ENCODE peak calls at places on chromosomes 6 and 20, in seven cellular contexts. O is kidney; T is PC-9; W is ascending aorta; B is esophagus squamous epithelium; A is ovary; J is naive thymus-derived CD4-positive, alpha-beta T cell. M is an unnamed sample.

GRCh38 chr6:14025160-14025559 is 92.4 kb upstream of the CD83 start:
- DNase-seq in O (no peak), T (no peak), W (no peak), B (no peak), A (no peak), J (no peak), M (no peak)

GRCh38 chr6:99613705-99614429 is 7.2 kb downstream of the PRDM13 start:
- DNase-seq in O (peak; percentile 68), T (no peak), W (no peak), B (no peak), A (no peak), J (no peak), M (peak; percentile 48)

GRCh38 chr6:12149944-12150510 is 137.9 kb downstream of the HIVEP1 start:
- DNase-seq in O (no peak), T (no peak), W (no peak), B (no peak), A (no peak), J (no peak), M (no peak)

GRCh38 chr20:24046905-24047304 is 58.3 kb upstream of the GGTLC1 start:
- DNase-seq in O (no peak), T (no peak), W (no peak), B (no peak), A (no peak), J (no peak), M (no peak)

GRCh38 chr6:153208706-153209105 is 77.6 kb upstream of the RGS17 start:
- DNase-seq in O (no peak), T (no peak), W (no peak), B (no peak), A (no peak), J (no peak), M (no peak)

GRCh38 chr20:49394264-49394663 is 88.2 kb downstream of the KCNB1 start:
- DNase-seq in O (no peak), T (no peak), W (no peak), B (no peak), A (no peak), J (no peak), M (no peak)

GRCh38 chr20:19688031-19688806 is 69.8 kb upstream of the RIN2 start:
- DNase-seq in O (peak; percentile 93), T (peak; percentile 74), W (peak; percentile 89), B (no peak), A (peak; percentile 58), J (no peak), M (peak; percentile 37)

GRCh38 chr6:33251390-33252012 is 20.2 kb downstream of the VPS52 start:
- DNase-seq in O (no peak), T (no peak), W (peak; percentile 4), B (no peak), A (no peak), J (no peak), M (no peak)

GRCh38 chr6:35377002-35377401 is 34.6 kb downstream of the PPARD start:
- DNase-seq in O (no peak), T (no peak), W (no peak), B (no peak), A (no peak), J (no peak), M (no peak)

GRCh38 chr6:160054913-160055312 is 66.7 kb upstream of the SLC22A1 start:
- DNase-seq in O (no peak), T (no peak), W (no peak), B (no peak), A (no peak), J (no peak), M (no peak)

GRCh38 chr6:160054271-160054670 is 67.3 kb upstream of the SLC22A1 start:
- DNase-seq in O (no peak), T (no peak), W (no peak), B (no peak), A (no peak), J (no peak), M (no peak)

GRCh38 chr6:160057080-160057479 is 64.5 kb upstream of the SLC22A1 start:
- DNase-seq in O (no peak), T (no peak), W (no peak), B (no peak), A (no peak), J (no peak), M (no peak)

GRCh38 chr6:160055813-160056212 is 65.8 kb upstream of the SLC22A1 start:
- DNase-seq in O (no peak), T (no peak), W (no peak), B (no peak), A (peak; percentile 60), J (no peak), M (no peak)

GRCh38 chr6:160055378-160055777 is 66.2 kb upstream of the SLC22A1 start:
- DNase-seq in O (no peak), T (no peak), W (no peak), B (no peak), A (no peak), J (no peak), M (no peak)
- H3K36me3 ChIP-seq in O (peaks cover 76% of the 10 kb centered on the region), T (no peaks in the 10 kb centered on the region), W (peaks cover 78% of the 10 kb centered on the region), B (peaks cover 42% of the 10 kb centered on the region), A (no peaks in the 10 kb centered on the region), J (peaks cover 79% of the 10 kb centered on the region), M (no peaks in the 10 kb centered on the region)

GRCh38 chr6:112252571-112253504 is 1.5 kb downstream of the LAMA4 start:
- DNase-seq in O (no peak), T (peak; percentile 65), W (no peak), B (no peak), A (no peak), J (no peak), M (no peak)
- H3K36me3 ChIP-seq in O (no peaks in the 10 kb centered on the region), T (peaks cover 46% of the 10 kb centered on the region), W (no peaks in the 10 kb centered on the region), B (no peaks in the 10 kb centered on the region), A (no peaks in the 10 kb centered on the region), J (no peaks in the 10 kb centered on the region), M (no peaks in the 10 kb centered on the region)

GRCh38 chr20:35251613-35251940 is 25.1 kb downstream of the MMP24 start:
- DNase-seq in O (no peak), T (no peak), W (no peak), B (no peak), A (no peak), J (no peak), M (no peak)

GRCh38 chr20:35254448-35254999 is 23.4 kb downstream of the MMP24OS start:
- DNase-seq in O (no peak), T (no peak), W (no peak), B (no peak), A (no peak), J (no peak), M (no peak)

GRCh38 chr20:35252037-35252461 is 25.6 kb downstream of the MMP24 start:
- DNase-seq in O (no peak), T (no peak), W (no peak), B (no peak), A (no peak), J (no peak), M (peak; percentile 9)

GRCh38 chr20:35248641-35249475 is 22.4 kb downstream of the MMP24 start:
- DNase-seq in O (no peak), T (no peak), W (no peak), B (no peak), A (no peak), J (no peak), M (no peak)

GRCh38 chr20:35253010-35253409 is 24.9 kb downstream of the MMP24OS start:
- DNase-seq in O (no peak), T (no peak), W (no peak), B (no peak), A (no peak), J (no peak), M (no peak)
- H3K36me3 ChIP-seq in O (no peaks in the 10 kb centered on the region), T (no peaks in the 10 kb centered on the region), W (no peaks in the 10 kb centered on the region), B (no peaks in the 10 kb centered on the region), A (no peaks in the 10 kb centered on the region), J (no peaks in the 10 kb centered on the region), M (no peaks in the 10 kb centered on the region)

GRCh38 chr20:20835897-20836296 is 123.5 kb upstream of the RALGAPA2 start:
- DNase-seq in O (no peak), T (no peak), W (no peak), B (no peak), A (no peak), J (no peak), M (no peak)
- H3K36me3 ChIP-seq in O (no peaks in the 10 kb centered on the region), T (no peaks in the 10 kb centered on the region), W (no peaks in the 10 kb centered on the region), B (no peaks in the 10 kb centered on the region), A (no peaks in the 10 kb centered on the region), J (no peaks in the 10 kb centered on the region), M (no peaks in the 10 kb centered on the region)

GRCh38 chr6:142218441-142218840 is 71.4 kb downstream of the VTA1 start:
- DNase-seq in O (no peak), T (no peak), W (no peak), B (no peak), A (no peak), J (no peak), M (no peak)
- H3K36me3 ChIP-seq in O (peaks cover 8% of the 10 kb centered on the region), T (peaks cover 20% of the 10 kb centered on the region), W (peaks cover 16% of the 10 kb centered on the region), B (peaks cover 4% of the 10 kb centered on the region), A (no peaks in the 10 kb centered on the region), J (peaks cover 24% of the 10 kb centered on the region), M (no peaks in the 10 kb centered on the region)

DNA sequence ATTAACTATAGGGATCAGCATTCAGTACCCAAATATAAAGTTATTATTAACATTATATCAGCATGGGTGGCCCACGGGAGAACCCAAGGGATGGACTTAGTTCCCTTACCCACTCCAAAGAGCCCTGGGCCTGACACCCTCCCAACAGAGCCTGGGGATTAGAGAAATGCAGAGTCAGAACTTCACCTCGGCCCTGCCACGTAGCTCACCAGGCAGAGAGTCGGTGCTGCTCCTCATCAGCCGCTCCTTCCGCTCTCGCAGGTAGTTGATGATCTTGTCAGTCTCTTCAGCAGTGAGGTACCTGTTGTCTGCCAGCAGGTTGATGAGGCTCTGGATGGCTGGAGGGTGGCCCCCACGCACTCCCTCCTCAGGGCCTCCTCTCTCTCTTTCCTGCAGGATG is 26.6 kb downstream of the NCOA5 start:
- DNase-seq in O (no peak), T (peak; percentile 10), W (peak; percentile 49), B (no peak), A (no peak), J (no peak), M (no peak)
- H3K36me3 ChIP-seq in O (peaks cover 69% of the 10 kb centered on the region), T (peaks cover 42% of the 10 kb centered on the region), W (peaks cover 75% of the 10 kb centered on the region), B (peaks cover 54% of the 10 kb centered on the region), A (peaks cover 7% of the 10 kb centered on the region), J (peaks cover 77% of the 10 kb centered on the region), M (peaks cover 17% of the 10 kb centered on the region)

GRCh38 chr20:41426361-41426900 is 59.8 kb upstream of the EMILIN3 start:
- DNase-seq in O (no peak), T (no peak), W (no peak), B (no peak), A (no peak), J (no peak), M (no peak)
- H3K36me3 ChIP-seq in O (peaks cover 38% of the 10 kb centered on the region), T (peaks cover 23% of the 10 kb centered on the region), W (peaks cover 33% of the 10 kb centered on the region), B (peaks cover 24% of the 10 kb centered on the region), A (no peaks in the 10 kb centered on the region), J (peaks cover 50% of the 10 kb centered on the region), M (no peaks in the 10 kb centered on the region)